ENCODE peak calls at places on chromosomes 13 and 19, in eight cellular contexts. I is tibial nerve, C is transverse colon, Z is ovary, A is uterus, V is K562, W is upper lobe of left lung, K is thyroid gland. O is an unnamed sample. For H3K36me3 and H3K4me1, the result is how much of the 10 kb centered on the place peaks cover.

GRCh38 chr19:46546194-46546896 is 50.7 kb upstream of the PNMA8B start:
- DNase-seq in W (no peak), V (peak), A (no peak), Z (no peak), I (no peak), K (peak), C (peak), O (peak)

GRCh38 chr19:30228726-30229523 is 143.3 kb upstream of the ZNF536 start:
- DNase-seq in I (no peak), K (peak), Z (no peak), W (peak), A (no peak), C (no peak), V (no peak), O (no peak)

GRCh38 chr19:29516358-29516725 is 9.5 kb upstream of the VSTM2B start:
- DNase-seq in Z (no peak), K (no peak), C (no peak), A (no peak), I (no peak), V (no peak), W (no peak), O (no peak)

GRCh38 chr19:46718157-46718933 is 1.4 kb upstream of the PRKD2 start:
- DNase-seq in C (peak), K (no peak), I (no peak), V (peak), A (no peak), Z (no peak), W (no peak), O (no peak)

GRCh38 chr13:27189192-27189591 is 17.6 kb upstream of the USP12 start:
- DNase-seq in V (no peak), Z (no peak), C (no peak), W (no peak), I (no peak), A (no peak), K (no peak), O (no peak)

GRCh38 chr13:62014299-62014698 is 598.6 kb upstream of the PCDH20 start:
- DNase-seq in K (no peak), I (no peak), Z (no peak), A (no peak), W (no peak), C (no peak), V (no peak), O (no peak)

GRCh38 chr19:40465025-40465780 is at the start of gene BLVRB:
- DNase-seq in Z (no peak), W (no peak), A (no peak), C (peak), I (no peak), K (no peak), V (no peak), O (no peak)

GRCh38 chr19:11023016-11023415 is 62.2 kb downstream of the SMARCA4 start:
- DNase-seq in A (no peak), Z (no peak), W (no peak), I (no peak), C (no peak), K (no peak), V (no peak), O (no peak)

GRCh38 chr19:14054099-14054498 is 7.8 kb downstream of the PALM3 start:
- DNase-seq in Z (no peak), I (no peak), V (no peak), A (no peak), W (no peak), K (no peak), C (no peak), O (no peak)

DNA sequence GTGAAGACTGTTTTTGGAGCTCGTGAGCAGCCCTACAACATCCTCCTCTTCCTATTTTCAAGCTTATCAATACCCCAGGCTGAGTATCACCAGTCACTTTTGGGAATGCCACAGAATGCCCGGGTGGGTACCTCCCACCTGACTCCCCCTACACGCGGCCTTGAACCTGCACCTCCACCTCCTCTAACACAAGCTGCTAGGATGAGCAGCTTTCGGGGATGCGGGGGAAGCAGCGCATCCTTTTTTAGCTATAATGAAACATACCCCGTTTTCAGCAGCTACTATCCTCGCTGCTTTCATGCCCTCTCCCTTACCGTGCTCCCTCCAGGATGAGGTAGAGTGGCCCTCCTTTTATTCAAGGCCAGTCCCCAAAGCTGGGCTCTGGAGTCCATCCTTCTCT is 55.4 kb downstream of the STK24 start:
- DNase-seq in Z (no peak), W (no peak), K (no peak), I (no peak), A (no peak), V (no peak), C (no peak), O (no peak)
- TF ChIP-seq POLR2A in Z (no peak), W (no peak), K (no peak), I (no peak), A (no peak), V (no peak), C (no peak), O (no peak)

DNA sequence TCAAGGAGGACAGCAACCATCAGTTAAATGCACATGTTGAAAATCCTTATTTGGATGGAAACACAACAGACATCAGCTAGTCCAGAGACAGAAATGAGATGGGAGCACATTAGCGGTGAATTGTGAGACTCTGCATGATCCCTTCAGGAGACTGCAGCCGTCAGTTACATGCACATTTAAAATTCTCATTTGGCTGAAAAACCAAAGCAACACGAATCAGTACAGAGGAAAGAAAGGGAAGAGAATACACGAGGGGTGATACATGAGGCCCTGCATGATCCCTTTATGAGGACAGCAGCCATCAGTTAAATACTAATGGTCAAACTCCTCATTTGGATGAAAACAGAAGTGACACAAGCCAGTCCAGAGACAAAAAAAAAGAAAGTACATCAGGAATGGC is 123.4 kb downstream of the PTPRS start:
- DNase-seq in Z (no peak), K (no peak), W (no peak), V (no peak), A (no peak), I (no peak), C (no peak), O (no peak)
- H3K36me3 ChIP-seq in Z (under half), K (half or more), W (under half), V (under half), A (under half), I (under half), C (under half), O (under half)

GRCh38 chr19:41624515-41624914 is 2.4 kb downstream of the CEACAM4 start:
- DNase-seq in Z (no peak), I (no peak), A (no peak), W (no peak), V (no peak), K (no peak), C (no peak), O (no peak)
- H3K4me1 ChIP-seq in Z (under half), I (under half), A (under half), W (under half), V (under half), K (under half), C (under half), O (under half)

DNA sequence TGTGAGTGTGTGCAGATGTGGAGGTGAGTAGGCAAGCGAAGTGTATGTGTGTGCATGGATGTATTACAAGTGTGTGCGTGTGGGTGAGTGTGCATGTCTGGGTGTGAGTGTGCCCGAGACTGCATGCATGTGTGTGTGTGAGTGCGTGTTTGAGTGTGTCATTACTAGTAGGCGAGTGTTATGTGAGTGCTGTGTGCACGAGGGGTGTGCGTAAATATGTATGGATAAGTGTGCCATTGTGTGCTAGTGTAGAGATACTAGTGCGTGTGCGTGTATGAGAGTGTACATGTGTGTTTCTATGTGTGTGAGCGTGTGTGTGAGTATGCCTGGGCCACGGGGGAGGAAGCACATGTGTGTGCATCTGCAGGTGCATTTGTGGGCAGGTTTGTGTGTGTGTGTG is 53.8 kb downstream of the CELF5 start:
- DNase-seq in A (no peak), Z (no peak), V (no peak), K (no peak), I (no peak), C (no peak), W (no peak), O (no peak)
- TF ChIP-seq POLR2A in A (no peak), Z (no peak), V (no peak), K (no peak), I (no peak), C (no peak), W (no peak), O (no peak)

DNA sequence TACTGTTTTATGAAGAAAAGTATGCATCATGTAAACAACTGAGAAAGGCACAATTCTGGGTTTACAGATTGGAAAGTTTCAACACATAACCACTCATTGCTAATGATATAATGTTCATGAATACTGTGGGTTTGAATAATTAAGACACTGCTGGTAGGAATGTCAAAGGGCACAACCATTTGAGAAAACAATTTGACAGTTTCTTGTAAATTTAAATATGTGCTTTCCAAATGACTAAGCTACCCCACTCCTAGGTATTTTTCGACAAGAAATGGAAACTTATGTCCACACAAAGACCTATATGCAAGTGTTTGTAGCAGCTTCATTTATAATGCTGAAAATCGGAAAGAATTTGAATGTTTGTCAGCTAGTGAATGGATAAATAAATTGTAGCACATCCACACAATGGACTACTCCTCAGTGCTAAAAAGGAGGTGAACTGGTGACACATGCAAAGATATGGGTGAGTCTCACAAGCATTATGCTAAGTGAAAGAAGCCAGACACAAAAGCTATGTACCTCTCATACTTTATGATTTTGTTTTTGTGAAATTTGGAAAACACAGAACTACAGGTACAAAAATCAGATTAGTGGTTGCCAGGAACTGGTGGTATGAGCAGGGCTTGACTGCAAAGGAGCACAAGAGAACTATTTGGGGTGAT is 44.8 kb upstream of the FLT1 start:
- DNase-seq in A (no peak), I (no peak), V (no peak), W (no peak), Z (no peak), K (no peak), C (no peak), O (no peak)
- H3K36me3 ChIP-seq in A (under half), I (under half), V (under half), W (under half), Z (under half), K (under half), C (under half), O (under half)

GRCh38 chr13:93233997-93234416 is 7.4 kb downstream of the GPC6 start:
- DNase-seq in C (no peak), A (no peak), W (no peak), I (no peak), V (peak), K (no peak), Z (no peak), O (no peak)
- H3K4me1 ChIP-seq in C (under half), A (under half), W (under half), I (under half), V (under half), K (under half), Z (under half), O (under half)

DNA sequence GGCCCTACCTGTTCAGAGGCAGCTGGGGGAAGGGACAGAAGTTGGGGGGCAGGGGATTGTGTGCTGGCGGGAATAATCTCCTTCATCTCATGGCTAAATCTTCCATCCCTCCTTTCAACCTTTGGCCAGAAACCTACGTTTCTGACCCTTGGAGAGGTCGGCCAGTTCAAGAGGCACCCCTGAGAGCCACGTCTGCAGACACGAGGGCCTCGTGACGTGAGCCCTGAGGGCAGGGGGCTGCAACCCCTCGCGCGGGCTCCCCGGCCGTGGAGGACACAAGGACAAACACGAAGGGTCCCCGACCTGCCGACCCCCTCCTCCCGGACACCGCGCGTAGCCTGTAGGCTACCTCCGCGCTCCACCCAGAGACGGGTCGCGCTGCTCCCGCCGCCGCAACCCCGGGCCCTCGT is 898 bp upstream of the RPS5 start:
- DNase-seq in C (no peak), Z (no peak), W (no peak), A (peak), I (no peak), V (no peak), K (no peak), O (no peak)
- TF ChIP-seq POLR2A in C (no peak), Z (no peak), W (no peak), A (no peak), I (no peak), V (no peak), K (no peak), O (no peak)

GRCh38 chr13:106710267-106710666 is 142.3 kb upstream of the ARGLU1 start:
- DNase-seq in V (no peak), W (no peak), C (no peak), Z (no peak), K (no peak), A (no peak), I (no peak), O (no peak)
- H3K36me3 ChIP-seq in V (under half), W (under half), C (under half), Z (under half), K (under half), A (under half), I (under half), O (under half)

GRCh38 chr19:19444694-19445155 is 39.2 kb downstream of the GATAD2A start:
- DNase-seq in C (no peak), W (no peak), I (no peak), A (no peak), K (no peak), V (peak), Z (no peak), O (no peak)
- H3K4me1 ChIP-seq in C (under half), W (under half), I (under half), A (under half), K (under half), V (under half), Z (under half), O (under half)